ENCODE peak calls at places on chromosomes 6 and 20, in ten cellular contexts. One of them, this sample, is unnamed.

GRCh38 chr6:31476515-31477139 is 21.3 kb upstream of the MICB start:
- DNase-seq in activated naive CD4-positive, alpha-beta T cell treated with anti-CD3 and anti-CD28 coated beads, Interleukin-2, amount 50 U/mL, for 72 hours: no peak
- DNase-seq in SW480: no peak
- DNase-seq in NCI-H2227 treated with DMSO at 0.1 percent for 48 hours: no peak
- DNase-seq in foreskin fibroblast: no peak
- DNase-seq in endothelial cell: no peak
- DNase-seq in gastrocnemius medialis: no peak
- DNase-seq in AML-193: no peak
- DNase-seq in NCI-H460: no peak
- DNase-seq in HAP-1: no peak
- DNase-seq in this sample: no peak

GRCh38 chr20:6595704-6596103 is 171.8 kb upstream of the BMP2 start:
- DNase-seq in SW480: no peak
- DNase-seq in activated naive CD4-positive, alpha-beta T cell treated with anti-CD3 and anti-CD28 coated beads, Interleukin-2, amount 50 U/mL, for 72 hours: no peak
- DNase-seq in NCI-H2227 treated with DMSO at 0.1 percent for 48 hours: no peak
- DNase-seq in HAP-1: no peak
- DNase-seq in foreskin fibroblast: peak; percentile 33
- DNase-seq in AML-193: no peak
- DNase-seq in NCI-H460: no peak
- DNase-seq in endothelial cell: no peak
- DNase-seq in gastrocnemius medialis: no peak
- DNase-seq in this sample: no peak

GRCh38 chr6:132491881-132492280 is 21.0 kb downstream of the STX7 start:
- DNase-seq in foreskin fibroblast: no peak
- DNase-seq in endothelial cell: no peak
- DNase-seq in gastrocnemius medialis: no peak
- DNase-seq in NCI-H460: no peak
- DNase-seq in AML-193: no peak
- DNase-seq in SW480: no peak
- DNase-seq in NCI-H2227 treated with DMSO at 0.1 percent for 48 hours: no peak
- DNase-seq in HAP-1: no peak
- DNase-seq in activated naive CD4-positive, alpha-beta T cell treated with anti-CD3 and anti-CD28 coated beads, Interleukin-2, amount 50 U/mL, for 72 hours: no peak
- DNase-seq in this sample: no peak

GRCh38 chr6:130643361-130643760 is 183.8 kb upstream of the SMLR1 start:
- DNase-seq in AML-193: no peak
- DNase-seq in SW480: no peak
- DNase-seq in endothelial cell: no peak
- DNase-seq in gastrocnemius medialis: no peak
- DNase-seq in activated naive CD4-positive, alpha-beta T cell treated with anti-CD3 and anti-CD28 coated beads, Interleukin-2, amount 50 U/mL, for 72 hours: no peak
- DNase-seq in NCI-H2227 treated with DMSO at 0.1 percent for 48 hours: no peak
- DNase-seq in HAP-1: no peak
- DNase-seq in foreskin fibroblast: no peak
- DNase-seq in NCI-H460: no peak
- DNase-seq in this sample: no peak

GRCh38 chr6:117548797-117549301 is 53.5 kb downstream of the GOPC start:
- DNase-seq in AML-193: peak; percentile 13
- DNase-seq in activated naive CD4-positive, alpha-beta T cell treated with anti-CD3 and anti-CD28 coated beads, Interleukin-2, amount 50 U/mL, for 72 hours: peak; percentile 37
- DNase-seq in SW480: peak; percentile 54
- DNase-seq in gastrocnemius medialis: no peak
- DNase-seq in NCI-H460: peak; percentile 1
- DNase-seq in foreskin fibroblast: no peak
- DNase-seq in NCI-H2227 treated with DMSO at 0.1 percent for 48 hours: no peak
- DNase-seq in endothelial cell: no peak
- DNase-seq in HAP-1: no peak
- DNase-seq in this sample: peak; percentile 64

GRCh38 chr6:155687645-155688044 is 232.0 kb upstream of the NOX3 start:
- DNase-seq in SW480: no peak
- DNase-seq in endothelial cell: no peak
- DNase-seq in foreskin fibroblast: no peak
- DNase-seq in activated naive CD4-positive, alpha-beta T cell treated with anti-CD3 and anti-CD28 coated beads, Interleukin-2, amount 50 U/mL, for 72 hours: no peak
- DNase-seq in HAP-1: no peak
- DNase-seq in gastrocnemius medialis: no peak
- DNase-seq in AML-193: no peak
- DNase-seq in NCI-H2227 treated with DMSO at 0.1 percent for 48 hours: no peak
- DNase-seq in NCI-H460: no peak
- DNase-seq in this sample: no peak

GRCh38 chr20:4985658-4986057 is 15.7 kb downstream of the SLC23A2 start:
- DNase-seq in activated naive CD4-positive, alpha-beta T cell treated with anti-CD3 and anti-CD28 coated beads, Interleukin-2, amount 50 U/mL, for 72 hours: no peak
- DNase-seq in HAP-1: no peak
- DNase-seq in SW480: no peak
- DNase-seq in NCI-H460: no peak
- DNase-seq in foreskin fibroblast: peak; percentile 49
- DNase-seq in gastrocnemius medialis: no peak
- DNase-seq in AML-193: no peak
- DNase-seq in endothelial cell: no peak
- DNase-seq in NCI-H2227 treated with DMSO at 0.1 percent for 48 hours: no peak
- DNase-seq in this sample: peak; percentile 71

GRCh38 chr6:132888701-132889100 is 74.3 kb downstream of the RPS12 start:
- DNase-seq in NCI-H2227 treated with DMSO at 0.1 percent for 48 hours: no peak
- DNase-seq in gastrocnemius medialis: no peak
- DNase-seq in endothelial cell: no peak
- DNase-seq in HAP-1: no peak
- DNase-seq in foreskin fibroblast: peak; percentile 20
- DNase-seq in AML-193: no peak
- DNase-seq in SW480: no peak
- DNase-seq in NCI-H460: no peak
- DNase-seq in activated naive CD4-positive, alpha-beta T cell treated with anti-CD3 and anti-CD28 coated beads, Interleukin-2, amount 50 U/mL, for 72 hours: no peak
- DNase-seq in this sample: no peak

GRCh38 chr20:23368316-23369110 is 6.5 kb downstream of the GZF1 start:
- DNase-seq in endothelial cell: no peak
- DNase-seq in AML-193: no peak
- DNase-seq in foreskin fibroblast: no peak
- DNase-seq in SW480: no peak
- DNase-seq in NCI-H2227 treated with DMSO at 0.1 percent for 48 hours: no peak
- DNase-seq in gastrocnemius medialis: no peak
- DNase-seq in NCI-H460: no peak
- DNase-seq in activated naive CD4-positive, alpha-beta T cell treated with anti-CD3 and anti-CD28 coated beads, Interleukin-2, amount 50 U/mL, for 72 hours: no peak
- DNase-seq in HAP-1: no peak
- DNase-seq in this sample: peak; percentile 37

GRCh38 chr20:57450419-57450818 is 59.2 kb downstream of the RBM38 start:
- DNase-seq in gastrocnemius medialis: peak; percentile 36
- DNase-seq in NCI-H460: no peak
- DNase-seq in foreskin fibroblast: peak; percentile 18
- DNase-seq in HAP-1: no peak
- DNase-seq in endothelial cell: no peak
- DNase-seq in activated naive CD4-positive, alpha-beta T cell treated with anti-CD3 and anti-CD28 coated beads, Interleukin-2, amount 50 U/mL, for 72 hours: no peak
- DNase-seq in SW480: no peak
- DNase-seq in NCI-H2227 treated with DMSO at 0.1 percent for 48 hours: no peak
- DNase-seq in AML-193: peak; percentile 94
- DNase-seq in this sample: peak; percentile 63

GRCh38 chr6:141610741-141611140 is 522.0 kb upstream of the GJE1 start:
- DNase-seq in NCI-H2227 treated with DMSO at 0.1 percent for 48 hours: no peak
- DNase-seq in HAP-1: no peak
- DNase-seq in endothelial cell: no peak
- DNase-seq in AML-193: no peak
- DNase-seq in gastrocnemius medialis: no peak
- DNase-seq in foreskin fibroblast: peak; percentile 15
- DNase-seq in activated naive CD4-positive, alpha-beta T cell treated with anti-CD3 and anti-CD28 coated beads, Interleukin-2, amount 50 U/mL, for 72 hours: no peak
- DNase-seq in NCI-H460: no peak
- DNase-seq in SW480: no peak
- DNase-seq in this sample: no peak

GRCh38 chr6:137013738-137014602 is 30.8 kb downstream of the IL20RA start:
- DNase-seq in HAP-1: peak; percentile 61
- DNase-seq in activated naive CD4-positive, alpha-beta T cell treated with anti-CD3 and anti-CD28 coated beads, Interleukin-2, amount 50 U/mL, for 72 hours: no peak
- DNase-seq in gastrocnemius medialis: no peak
- DNase-seq in endothelial cell: no peak
- DNase-seq in foreskin fibroblast: peak; percentile 36
- DNase-seq in NCI-H2227 treated with DMSO at 0.1 percent for 48 hours: no peak
- DNase-seq in SW480: peak; percentile 54
- DNase-seq in AML-193: peak; percentile 30
- DNase-seq in NCI-H460: peak; percentile 16
- DNase-seq in this sample: peak; percentile 69

GRCh38 chr20:39049148-39049547 is 87.0 kb downstream of the DHX35 start:
- DNase-seq in NCI-H2227 treated with DMSO at 0.1 percent for 48 hours: no peak
- DNase-seq in activated naive CD4-positive, alpha-beta T cell treated with anti-CD3 and anti-CD28 coated beads, Interleukin-2, amount 50 U/mL, for 72 hours: no peak
- DNase-seq in NCI-H460: no peak
- DNase-seq in endothelial cell: no peak
- DNase-seq in gastrocnemius medialis: no peak
- DNase-seq in HAP-1: no peak
- DNase-seq in foreskin fibroblast: no peak
- DNase-seq in SW480: no peak
- DNase-seq in AML-193: no peak
- DNase-seq in this sample: no peak

GRCh38 chr6:33609444-33610034 is 11.6 kb upstream of the ITPR3 start:
- DNase-seq in HAP-1: no peak
- DNase-seq in gastrocnemius medialis: no peak
- DNase-seq in AML-193: no peak
- DNase-seq in foreskin fibroblast: peak; percentile 89
- DNase-seq in SW480: no peak
- DNase-seq in activated naive CD4-positive, alpha-beta T cell treated with anti-CD3 and anti-CD28 coated beads, Interleukin-2, amount 50 U/mL, for 72 hours: no peak
- DNase-seq in NCI-H460: no peak
- DNase-seq in NCI-H2227 treated with DMSO at 0.1 percent for 48 hours: no peak
- DNase-seq in endothelial cell: no peak
- DNase-seq in this sample: peak; percentile 91

GRCh38 chr20:33147299-33147698 is 20.7 kb upstream of the BPIFA2 start:
- DNase-seq in AML-193: no peak
- DNase-seq in endothelial cell: no peak
- DNase-seq in NCI-H2227 treated with DMSO at 0.1 percent for 48 hours: no peak
- DNase-seq in activated naive CD4-positive, alpha-beta T cell treated with anti-CD3 and anti-CD28 coated beads, Interleukin-2, amount 50 U/mL, for 72 hours: no peak
- DNase-seq in NCI-H460: no peak
- DNase-seq in gastrocnemius medialis: no peak
- DNase-seq in foreskin fibroblast: no peak
- DNase-seq in HAP-1: no peak
- DNase-seq in SW480: no peak
- DNase-seq in this sample: no peak

GRCh38 chr6:692356-692851 is 535 bp downstream of the EXOC2 start:
- DNase-seq in foreskin fibroblast: peak; percentile 24
- DNase-seq in gastrocnemius medialis: no peak
- DNase-seq in HAP-1: peak; percentile 32
- DNase-seq in NCI-H2227 treated with DMSO at 0.1 percent for 48 hours: peak; percentile 46
- DNase-seq in activated naive CD4-positive, alpha-beta T cell treated with anti-CD3 and anti-CD28 coated beads, Interleukin-2, amount 50 U/mL, for 72 hours: peak; percentile 80
- DNase-seq in endothelial cell: peak; percentile 58
- DNase-seq in AML-193: peak; percentile 44
- DNase-seq in SW480: peak; percentile 41
- DNase-seq in NCI-H460: no peak
- DNase-seq in this sample: peak; percentile 68

GRCh38 chr6:80179691-80180090 is 73.2 kb downstream of the BCKDHB start:
- DNase-seq in NCI-H460: no peak
- DNase-seq in activated naive CD4-positive, alpha-beta T cell treated with anti-CD3 and anti-CD28 coated beads, Interleukin-2, amount 50 U/mL, for 72 hours: no peak
- DNase-seq in AML-193: no peak
- DNase-seq in foreskin fibroblast: peak; percentile 16
- DNase-seq in SW480: no peak
- DNase-seq in endothelial cell: no peak
- DNase-seq in gastrocnemius medialis: no peak
- DNase-seq in HAP-1: no peak
- DNase-seq in NCI-H2227 treated with DMSO at 0.1 percent for 48 hours: no peak
- DNase-seq in this sample: no peak

GRCh38 chr20:6231551-6231950 is 108.7 kb upstream of the FERMT1 start:
- DNase-seq in gastrocnemius medialis: no peak
- DNase-seq in HAP-1: no peak
- DNase-seq in NCI-H2227 treated with DMSO at 0.1 percent for 48 hours: no peak
- DNase-seq in endothelial cell: no peak
- DNase-seq in AML-193: no peak
- DNase-seq in SW480: no peak
- DNase-seq in foreskin fibroblast: no peak
- DNase-seq in activated naive CD4-positive, alpha-beta T cell treated with anti-CD3 and anti-CD28 coated beads, Interleukin-2, amount 50 U/mL, for 72 hours: no peak
- DNase-seq in NCI-H460: no peak
- DNase-seq in this sample: no peak